ENCODE peak calls at places on chromosomes 4 and X, in five cellular contexts. Z is transverse colon, C is stomach, M is spleen, X is GM12878. B is an unnamed sample.

GRCh38 chr4:3223346-3223745 is 25.6 kb upstream of the MSANTD1 start:
- DNase-seq in Z (no peak), C (no peak), M (no peak), X (no peak), B (no peak)

GRCh38 chr4:39713691-39714090 is 15.8 kb downstream of the UBE2K start:
- DNase-seq in Z (no peak), C (no peak), M (no peak), X (no peak), B (no peak)

GRCh38 chr4:7630559-7631287 is 196.0 kb upstream of the PSAPL1 start:
- DNase-seq in Z (no peak), C (no peak), M (no peak), X (no peak), B (peak; percentile 34)

GRCh38 chr4:172986114-172986513 is 182.5 kb upstream of the GALNT7 start:
- DNase-seq in Z (no peak), C (no peak), M (no peak), X (peak; percentile 13), B (no peak)

GRCh38 chr4:155600246-155600645 is 66.4 kb upstream of the GUCY1A1 start:
- DNase-seq in Z (no peak), C (no peak), M (no peak), X (no peak), B (no peak)

GRCh38 chr4:10584042-10584441 is 100.5 kb downstream of the CLNK start:
- DNase-seq in Z (peak; percentile 28), C (peak; percentile 31), M (no peak), X (peak; percentile 49), B (no peak)

GRCh38 chr4:116952530-116953108 is 132.8 kb downstream of the TRAM1L1 start:
- DNase-seq in Z (no peak), C (no peak), M (no peak), X (no peak), B (no peak)

GRCh38 chr4:106063009-106063408 is 167.7 kb downstream of the NPNT start:
- DNase-seq in Z (no peak), C (no peak), M (no peak), X (no peak), B (no peak)

GRCh38 chr4:151408630-151409469 is at the start of gene FHIP1A:
- DNase-seq in Z (peak; percentile 93), C (peak; percentile 95), M (peak; percentile 93), X (no peak), B (peak; percentile 94)

GRCh38 chrX:29215251-29215650 is 628.0 kb downstream of the IL1RAPL1 start:
- DNase-seq in Z (no peak), C (no peak), M (no peak), X (no peak), B (no peak)

GRCh38 chr4:139790291-139790690 is 124.7 kb downstream of the MGST2 start:
- DNase-seq in Z (no peak), C (no peak), M (no peak), X (no peak), B (no peak)

GRCh38 chrX:46447384-46447783 is 97.8 kb downstream of the ZNF674 start:
- DNase-seq in Z (no peak), C (no peak), M (peak; percentile 74), X (no peak), B (no peak)

GRCh38 chr4:73944061-73944875 is 37.6 kb downstream of the PF4 start:
- DNase-seq in Z (peak; percentile 30), C (peak; percentile 35), M (peak; percentile 73), X (no peak), B (no peak)

GRCh38 chr4:175125410-175126068 is 207.4 kb downstream of the ADAM29 start:
- DNase-seq in Z (no peak), C (no peak), M (no peak), X (no peak), B (no peak)

GRCh38 chrX:137187540-137187939 is 153.7 kb upstream of the GPR101 start:
- DNase-seq in Z (no peak), C (no peak), M (no peak), X (no peak), B (no peak)

GRCh38 chr4:176259330-176260090 is 9.5 kb downstream of the ASB5 start:
- DNase-seq in Z (no peak), C (no peak), M (no peak), X (no peak), B (no peak)
- H3K4me3 ChIP-seq in Z (no peak overlapping the region), C (no peak overlapping the region), M (no peak overlapping the region), X (no peak overlapping the region), B (no peak overlapping the region)

GRCh38 chrX:38806875-38807601 is 5.8 kb downstream of the MID1IP1 start:
- DNase-seq in Z (no peak), C (no peak), M (no peak), X (no peak), B (no peak)

GRCh38 chrX:38804481-38805293 is 3.4 kb downstream of the MID1IP1 start:
- DNase-seq in Z (peak; percentile 23), C (peak; percentile 52), M (peak; percentile 85), X (no peak), B (no peak)

GRCh38 chrX:38807873-38808272 is 6.6 kb downstream of the MID1IP1 start:
- DNase-seq in Z (no peak), C (no peak), M (no peak), X (no peak), B (no peak)

GRCh38 chrX:38805294-38806053 is 4.2 kb downstream of the MID1IP1 start:
- DNase-seq in Z (peak; percentile 71), C (peak; percentile 74), M (peak; percentile 91), X (no peak), B (peak; percentile 46)

DNA sequence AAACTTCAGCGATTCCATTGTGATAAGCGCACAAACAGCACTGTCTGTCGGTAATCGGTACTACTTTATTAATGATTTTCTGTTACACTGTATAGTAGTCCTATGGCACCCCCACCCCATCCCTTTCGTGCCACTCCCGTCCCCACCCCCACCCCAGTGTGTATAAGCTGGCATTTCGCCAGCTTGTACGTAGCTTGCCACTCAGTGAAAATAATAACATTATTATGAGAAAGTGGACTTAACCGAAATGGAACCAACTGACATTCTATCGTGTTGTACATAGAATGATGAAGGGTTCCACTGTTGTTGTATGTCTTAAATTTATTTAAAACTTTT is 4.8 kb downstream of the MID1IP1 start:
- DNase-seq in Z (no peak), C (no peak), M (no peak), X (no peak), B (no peak)
- TF ChIP-seq POLR2AphosphoS5 in Z (no peak), C (no peak), M (no peak), X (no peak), B (no peak)

DNA sequence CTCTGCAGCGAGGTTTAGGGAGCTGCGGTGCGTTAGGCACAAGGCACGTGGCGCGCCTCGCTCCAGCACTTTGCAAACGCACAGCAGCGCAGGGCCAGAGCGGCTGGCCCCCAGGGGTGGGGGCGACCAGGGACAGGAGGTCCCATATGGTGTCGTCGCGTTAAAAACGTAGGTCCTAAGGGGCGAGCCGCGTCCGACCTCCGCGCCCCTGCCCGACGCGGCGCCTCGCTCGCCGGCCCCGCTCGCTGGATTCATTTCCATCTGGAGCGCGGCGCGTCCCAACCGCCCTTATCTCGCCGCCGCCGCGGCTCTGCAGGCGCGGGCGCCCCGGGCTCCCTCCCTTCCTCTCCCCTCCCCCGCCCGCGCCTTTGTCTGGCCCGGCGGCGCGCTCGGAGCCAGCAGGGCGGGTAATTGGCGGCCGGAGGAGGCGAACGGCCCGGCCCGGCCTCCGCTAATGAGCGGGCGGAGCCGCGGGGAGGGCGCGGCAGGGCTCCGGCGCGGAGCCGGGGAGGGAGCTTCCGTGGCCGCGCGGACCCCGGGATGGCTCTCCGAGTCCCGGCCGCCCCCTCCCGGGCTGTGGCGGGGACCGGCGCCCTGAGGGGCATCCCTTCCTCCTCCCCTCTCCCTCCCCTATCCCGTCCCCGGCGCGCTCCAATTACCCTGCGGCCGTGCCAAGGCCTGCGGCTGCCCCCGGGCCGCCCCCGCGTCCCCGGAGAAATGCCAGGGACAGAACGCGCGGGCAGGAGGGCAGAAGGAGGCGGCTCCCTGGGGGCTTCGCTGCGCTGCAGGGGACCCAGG is 409.0 kb downstream of the BCOR start:
- DNase-seq in Z (peak; percentile 68), C (peak; percentile 75), M (peak; percentile 76), X (no peak), B (peak; percentile 22)
- H3K4me3 ChIP-seq in Z (peak overlapping the region; percentile 14), C (peak overlapping the region; percentile 46), M (peak overlapping the region; percentile 63), X (no peak overlapping the region), B (peak overlapping the region; percentile 37)

GRCh38 chr4:112889619-112890294 is 159.7 kb upstream of the ANK2 start:
- DNase-seq in Z (no peak), C (no peak), M (no peak), X (peak; percentile 23), B (no peak)
- TF ChIP-seq POLR2AphosphoS5 in Z (no peak), C (no peak), M (no peak), X (no peak), B (no peak)

GRCh38 chr4:100547541-100548208 is 29.9 kb upstream of the EMCN start:
- DNase-seq in Z (no peak), C (no peak), M (no peak), X (no peak), B (no peak)
- H3K4me3 ChIP-seq in Z (no peak overlapping the region), C (no peak overlapping the region), M (no peak overlapping the region), X (no peak overlapping the region), B (no peak overlapping the region)

DNA sequence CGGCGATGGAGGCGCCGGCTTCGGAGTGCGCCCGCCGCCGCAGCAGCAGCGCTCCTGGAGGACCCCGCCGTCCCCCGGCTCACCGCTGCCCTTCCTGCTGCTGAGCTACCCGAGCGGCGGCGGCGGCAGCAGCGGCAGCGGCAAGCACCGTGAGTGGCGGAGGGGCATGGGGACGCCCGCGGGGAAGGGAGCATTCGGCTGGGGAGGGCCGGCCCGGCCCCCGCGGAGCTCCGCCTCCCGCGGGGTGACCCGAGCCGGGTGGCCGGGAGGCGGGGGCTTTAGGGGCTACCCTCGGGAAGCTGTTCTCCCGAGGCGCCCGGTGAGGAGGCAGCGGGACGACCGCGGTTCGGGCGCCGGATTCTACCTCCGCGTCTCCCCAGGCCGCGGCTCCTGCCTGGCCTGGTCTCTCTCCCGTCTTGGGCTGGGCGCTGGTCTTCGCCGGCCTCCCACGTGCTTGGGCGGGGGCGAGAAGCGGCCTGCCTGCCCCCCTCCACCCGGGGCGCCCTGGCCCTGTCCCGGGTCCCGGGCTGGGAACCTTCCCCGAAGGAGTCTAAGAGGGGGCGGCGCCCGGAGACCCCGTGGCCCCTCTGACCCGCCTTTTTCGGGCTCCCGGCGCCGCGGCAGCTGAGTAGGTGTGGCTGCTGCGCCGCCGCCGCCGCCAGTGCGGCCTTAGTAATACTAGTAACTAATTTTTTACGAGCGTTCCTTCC is 16.5 kb upstream of the RUFY3 start:
- DNase-seq in Z (peak; percentile 77), C (peak; percentile 63), M (peak; percentile 94), X (no peak), B (peak; percentile 62)
- TF ChIP-seq POLR2AphosphoS5 in Z (peak; percentile 62), C (no peak), M (peak; percentile 77), X (no peak), B (no peak)

GRCh38 chr4:141132689-141133145 is 552 bp downstream of the RNF150 start:
- DNase-seq in Z (peak; percentile 7), C (no peak), M (peak; percentile 76), X (no peak), B (peak; percentile 29)
- H3K4me3 ChIP-seq in Z (peak overlapping the region; percentile 36), C (peak overlapping the region; percentile 73), M (peak overlapping the region; percentile 81), X (peak overlapping the region; percentile 36), B (peak overlapping the region; percentile 73)

GRCh38 chr4:138307319-138307718 is 65.2 kb upstream of the SLC7A11 start:
- DNase-seq in Z (no peak), C (no peak), M (no peak), X (no peak), B (no peak)
- TF ChIP-seq POLR2AphosphoS5 in Z (no peak), C (no peak), M (no peak), X (no peak), B (no peak)

B was measured in prostate gland.